ENCODE peak calls at places on chromosomes 1 and 21, in six cellular contexts. One of them, this sample, is unnamed.

GRCh38 chr1:219031821-219032220 is 141.9 kb upstream of the LYPLAL1 start:
- DNase-seq in endodermal cell: no peak
- DNase-seq in GM12878: no peak
- DNase-seq in testis: no peak
- DNase-seq in A549: peak; percentile 3
- DNase-seq in upper lobe of right lung: no peak
- DNase-seq in this sample: no peak

GRCh38 chr1:86788300-86789206 is 84.2 kb downstream of the SH3GLB1 start:
- DNase-seq in testis: no peak
- DNase-seq in A549: peak; percentile 19
- DNase-seq in endodermal cell: no peak
- DNase-seq in GM12878: no peak
- DNase-seq in upper lobe of right lung: no peak
- DNase-seq in this sample: no peak

GRCh38 chr21:44365967-44366585 is 12.7 kb downstream of the TRPM2 start:
- DNase-seq in GM12878: no peak
- DNase-seq in upper lobe of right lung: peak; percentile 46
- DNase-seq in endodermal cell: peak; percentile 18
- DNase-seq in A549: no peak
- DNase-seq in testis: no peak
- DNase-seq in this sample: no peak

GRCh38 chr21:32757804-32758203 is 13.8 kb downstream of the PAXBP1 start:
- DNase-seq in upper lobe of right lung: no peak
- DNase-seq in endodermal cell: no peak
- DNase-seq in A549: no peak
- DNase-seq in testis: no peak
- DNase-seq in GM12878: no peak
- DNase-seq in this sample: no peak

GRCh38 chr21:39030127-39030884 is 152.9 kb downstream of the PSMG1 start:
- DNase-seq in testis: no peak
- DNase-seq in upper lobe of right lung: no peak
- DNase-seq in GM12878: no peak
- DNase-seq in A549: no peak
- DNase-seq in endodermal cell: peak; percentile 95
- DNase-seq in this sample: no peak

GRCh38 chr1:94514095-94514727 is 27.3 kb downstream of the F3 start:
- DNase-seq in testis: peak; percentile 68
- DNase-seq in endodermal cell: peak; percentile 70
- DNase-seq in A549: peak; percentile 30
- DNase-seq in upper lobe of right lung: no peak
- DNase-seq in GM12878: no peak
- DNase-seq in this sample: peak; percentile 17

GRCh38 chr1:54604572-54605370 is 18.6 kb downstream of the FAM151A start:
- DNase-seq in endodermal cell: no peak
- DNase-seq in A549: no peak
- DNase-seq in testis: no peak
- DNase-seq in GM12878: peak; percentile 17
- DNase-seq in upper lobe of right lung: no peak
- DNase-seq in this sample: no peak

GRCh38 chr1:205965039-205965630 is 21.9 kb upstream of the SLC26A9 start:
- DNase-seq in testis: no peak
- DNase-seq in upper lobe of right lung: peak; percentile 52
- DNase-seq in GM12878: no peak
- DNase-seq in endodermal cell: no peak
- DNase-seq in A549: no peak
- DNase-seq in this sample: no peak

GRCh38 chr1:17819129-17819802 is 64.1 kb downstream of the ACTL8 start:
- DNase-seq in upper lobe of right lung: peak; percentile 29
- DNase-seq in endodermal cell: peak; percentile 56
- DNase-seq in GM12878: no peak
- DNase-seq in A549: no peak
- DNase-seq in testis: peak; percentile 40
- DNase-seq in this sample: no peak

GRCh38 chr1:204065174-204065985 is 7.5 kb upstream of the SOX13 start:
- DNase-seq in testis: no peak
- DNase-seq in endodermal cell: peak; percentile 91
- DNase-seq in GM12878: no peak
- DNase-seq in upper lobe of right lung: no peak
- DNase-seq in A549: no peak
- DNase-seq in this sample: no peak

GRCh38 chr1:66370462-66370907 is 163.5 kb upstream of the SGIP1 start:
- DNase-seq in GM12878: no peak
- DNase-seq in endodermal cell: no peak
- DNase-seq in testis: no peak
- DNase-seq in upper lobe of right lung: no peak
- DNase-seq in A549: no peak
- DNase-seq in this sample: no peak

GRCh38 chr1:96865731-96866684 is 144.4 kb downstream of the PTBP2 start:
- DNase-seq in testis: no peak
- DNase-seq in A549: peak; percentile 60
- DNase-seq in endodermal cell: no peak
- DNase-seq in GM12878: no peak
- DNase-seq in upper lobe of right lung: no peak
- DNase-seq in this sample: no peak

GRCh38 chr1:155910621-155911121 is 478 bp downstream of the RIT1 start:
- DNase-seq in endodermal cell: peak; percentile 70
- DNase-seq in A549: peak; percentile 59
- DNase-seq in GM12878: no peak
- DNase-seq in upper lobe of right lung: no peak
- DNase-seq in testis: peak; percentile 51
- DNase-seq in this sample: peak; percentile 17

GRCh38 chr1:157580179-157580827 is 17.6 kb downstream of the FCRL4 start:
- DNase-seq in A549: peak; percentile 65
- DNase-seq in endodermal cell: peak; percentile 80
- DNase-seq in upper lobe of right lung: no peak
- DNase-seq in testis: peak; percentile 47
- DNase-seq in GM12878: peak; percentile 53
- DNase-seq in this sample: peak; percentile 24
- TF ChIP-seq CTCF in A549: peak; percentile 76
- TF ChIP-seq CTCF in endodermal cell: peak; percentile 88
- TF ChIP-seq CTCF in upper lobe of right lung: peak; percentile 79
- TF ChIP-seq CTCF in testis: peak; percentile 63
- TF ChIP-seq CTCF in GM12878: peak; percentile 81
- TF ChIP-seq CTCF in this sample: peak; percentile 80

DNA sequence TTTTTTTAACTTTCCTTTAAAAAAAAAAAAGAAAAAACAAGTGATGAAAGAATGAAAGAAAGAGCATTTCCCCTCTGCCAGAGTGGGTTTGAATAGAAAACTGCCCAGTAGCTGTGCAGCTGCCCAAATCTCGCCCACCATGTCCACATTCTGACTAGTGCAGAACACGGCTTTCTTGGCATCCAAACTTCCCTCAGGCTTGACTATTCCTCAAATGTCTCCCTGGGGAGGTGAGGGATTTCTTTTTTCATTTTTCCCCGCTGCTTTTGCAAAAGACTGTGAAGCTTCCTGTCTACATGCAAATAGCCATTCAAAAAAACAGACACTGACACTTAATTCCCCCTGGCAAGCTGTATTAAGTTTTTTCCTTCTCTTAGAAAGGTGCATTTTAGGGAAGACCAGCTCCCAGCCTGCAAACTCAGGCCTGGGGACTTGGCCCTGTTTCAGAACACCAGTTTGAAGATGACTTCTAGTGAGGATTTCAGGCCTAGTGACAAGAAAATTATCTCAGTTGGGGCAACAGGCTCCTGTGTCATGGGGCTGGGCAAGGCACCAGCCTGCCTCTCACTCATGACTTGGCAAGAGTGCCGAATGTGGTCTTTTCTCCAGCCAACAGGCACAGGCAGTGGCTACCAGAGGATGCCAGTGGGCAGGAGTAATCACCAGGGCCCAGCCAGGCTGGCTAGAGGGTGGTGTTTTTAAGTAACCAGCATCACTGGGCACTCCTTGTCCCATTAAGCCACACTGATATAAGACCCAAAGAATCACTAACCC is 178.1 kb upstream of the NFIA start:
- DNase-seq in upper lobe of right lung: no peak
- DNase-seq in GM12878: no peak
- DNase-seq in A549: no peak
- DNase-seq in endodermal cell: no peak
- DNase-seq in testis: no peak
- DNase-seq in this sample: peak; percentile 9
- TF ChIP-seq CTCF in upper lobe of right lung: no peak
- TF ChIP-seq CTCF in GM12878: no peak
- TF ChIP-seq CTCF in A549: no peak
- TF ChIP-seq CTCF in endodermal cell: no peak
- TF ChIP-seq CTCF in testis: no peak
- TF ChIP-seq CTCF in this sample: no peak

GRCh38 chr1:110475358-110476027 is 24.5 kb downstream of the PROK1 start:
- DNase-seq in endodermal cell: peak; percentile 87
- DNase-seq in GM12878: no peak
- DNase-seq in testis: no peak
- DNase-seq in A549: peak; percentile 22
- DNase-seq in upper lobe of right lung: no peak
- DNase-seq in this sample: peak; percentile 37
- TF ChIP-seq CTCF in endodermal cell: peak; percentile 62
- TF ChIP-seq CTCF in GM12878: no peak
- TF ChIP-seq CTCF in testis: no peak
- TF ChIP-seq CTCF in A549: no peak
- TF ChIP-seq CTCF in upper lobe of right lung: no peak
- TF ChIP-seq CTCF in this sample: peak; percentile 22

GRCh38 chr21:31358148-31358547 is 14.1 kb upstream of the TIAM1 start:
- DNase-seq in A549: no peak
- DNase-seq in upper lobe of right lung: no peak
- DNase-seq in testis: no peak
- DNase-seq in GM12878: no peak
- DNase-seq in endodermal cell: no peak
- DNase-seq in this sample: no peak
- TF ChIP-seq CTCF in A549: no peak
- TF ChIP-seq CTCF in upper lobe of right lung: no peak
- TF ChIP-seq CTCF in testis: no peak
- TF ChIP-seq CTCF in GM12878: no peak
- TF ChIP-seq CTCF in endodermal cell: no peak
- TF ChIP-seq CTCF in this sample: no peak

GRCh38 chr1:59977075-59977410 is 50.5 kb upstream of the CYP2J2 start:
- DNase-seq in GM12878: no peak
- DNase-seq in upper lobe of right lung: no peak
- DNase-seq in endodermal cell: no peak
- DNase-seq in testis: no peak
- DNase-seq in A549: no peak
- DNase-seq in this sample: no peak
- TF ChIP-seq CTCF in GM12878: no peak
- TF ChIP-seq CTCF in upper lobe of right lung: no peak
- TF ChIP-seq CTCF in endodermal cell: no peak
- TF ChIP-seq CTCF in testis: peak; percentile 23
- TF ChIP-seq CTCF in A549: no peak
- TF ChIP-seq CTCF in this sample: no peak

This sample was measured in BE2C.